ENCODE peak calls at places on chromosome 4, in ten cellular contexts. J, A, L, G, K, Z, U, E, V and T are unnamed samples.

GRCh38 chr4:48594185-48594584 is 104.1 kb downstream of the ZAR1 start:
- DNase-seq in J (peak; percentile 88), A (peak; percentile 47), L (no peak), G (no peak), K (no peak), Z (no peak), U (no peak), E (no peak), V (peak; percentile 15), T (no peak)

GRCh38 chr4:169342159-169342865 is 71.6 kb upstream of the SH3RF1 start:
- DNase-seq in J (no peak), A (no peak), L (no peak), G (no peak), K (no peak), Z (no peak), U (no peak), E (no peak), V (no peak), T (no peak)

GRCh38 chr4:151584101-151584500 is 175.1 kb downstream of the FHIP1A start:
- DNase-seq in J (no peak), A (no peak), L (no peak), G (no peak), K (no peak), Z (peak; percentile 63), U (no peak), E (no peak), V (no peak), T (no peak)

GRCh38 chr4:80311130-80311529 is 24.4 kb upstream of the CFAP299 start:
- DNase-seq in J (no peak), A (no peak), L (no peak), G (no peak), K (no peak), Z (no peak), U (no peak), E (no peak), V (no peak), T (no peak)

GRCh38 chr4:141347738-141348524 is 127.2 kb downstream of the ZNF330 start:
- DNase-seq in J (peak; percentile 70), A (no peak), L (no peak), G (no peak), K (no peak), Z (no peak), U (peak; percentile 45), E (peak; percentile 20), V (no peak), T (no peak)

GRCh38 chr4:138062929-138063328 is 179.2 kb downstream of the SLC7A11 start:
- DNase-seq in J (peak; percentile 65), A (no peak), L (no peak), G (no peak), K (no peak), Z (peak; percentile 15), U (peak; percentile 16), E (peak; percentile 67), V (no peak), T (peak; percentile 53)

GRCh38 chr4:24266951-24267577 is 317.3 kb downstream of the DHX15 start:
- DNase-seq in J (no peak), A (no peak), L (no peak), G (no peak), K (no peak), Z (no peak), U (no peak), E (peak; percentile 81), V (no peak), T (no peak)

GRCh38 chr4:48602222-48602621 is 112.2 kb downstream of the ZAR1 start:
- DNase-seq in J (no peak), A (no peak), L (no peak), G (no peak), K (no peak), Z (no peak), U (peak; percentile 48), E (peak; percentile 80), V (no peak), T (no peak)

GRCh38 chr4:128475597-128475996 is 188.0 kb upstream of the PGRMC2 start:
- DNase-seq in J (no peak), A (no peak), L (no peak), G (no peak), K (no peak), Z (no peak), U (no peak), E (no peak), V (no peak), T (no peak)

GRCh38 chr4:128471576-128471975 is 184.0 kb upstream of the PGRMC2 start:
- DNase-seq in J (no peak), A (no peak), L (no peak), G (no peak), K (no peak), Z (no peak), U (no peak), E (peak; percentile 30), V (no peak), T (no peak)

GRCh38 chr4:128465523-128465922 is 177.9 kb upstream of the PGRMC2 start:
- DNase-seq in J (no peak), A (no peak), L (no peak), G (no peak), K (no peak), Z (no peak), U (no peak), E (no peak), V (no peak), T (no peak)

GRCh38 chr4:128468485-128468989 is 180.9 kb upstream of the PGRMC2 start:
- DNase-seq in J (peak; percentile 90), A (no peak), L (no peak), G (peak; percentile 37), K (peak; percentile 57), Z (peak; percentile 33), U (peak; percentile 95), E (peak; percentile 98), V (no peak), T (no peak)

GRCh38 chr4:128470492-128471053 is 183.0 kb upstream of the PGRMC2 start:
- DNase-seq in J (no peak), A (no peak), L (no peak), G (no peak), K (no peak), Z (no peak), U (no peak), E (no peak), V (no peak), T (no peak)
- H3K9ac ChIP-seq in J (no peak overlapping the region), A (no peak overlapping the region), L (no peak overlapping the region), G (no peak overlapping the region), K (no peak overlapping the region), Z (no peak overlapping the region), U (no peak overlapping the region), E (no peak overlapping the region), V (no peak overlapping the region), T (no peak overlapping the region)

DNA sequence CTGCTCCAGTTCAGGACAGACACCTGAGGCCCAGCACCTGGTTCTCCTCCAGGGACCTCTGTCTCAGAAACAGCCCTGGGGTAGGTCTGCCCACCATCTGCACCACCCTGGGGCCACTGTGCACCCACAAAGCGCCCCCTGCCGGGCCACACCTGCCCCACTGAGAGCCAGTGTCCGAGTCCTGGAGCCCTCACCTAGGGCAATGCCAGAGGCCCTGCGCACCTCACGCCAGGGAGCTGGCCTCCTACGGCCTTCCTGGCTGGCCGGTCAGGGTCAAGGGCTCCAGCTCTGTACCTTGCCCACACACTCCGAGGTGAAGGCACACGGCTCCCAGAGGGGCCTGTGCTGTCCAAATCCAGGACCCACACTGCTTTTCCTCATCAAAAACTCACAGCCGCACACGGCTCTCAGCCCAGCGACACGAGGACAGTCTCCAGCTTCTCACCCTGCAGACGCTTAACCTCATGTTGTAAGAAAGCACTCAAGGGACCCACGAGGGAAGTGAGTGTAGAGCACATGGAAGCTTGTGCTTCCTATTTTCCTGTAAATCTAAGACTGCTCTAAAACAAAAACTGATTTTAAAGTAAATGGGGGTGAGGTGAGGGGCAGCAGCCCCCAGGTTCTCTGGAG is 5.4 kb downstream of the CTBP1 start:
- DNase-seq in J (no peak), A (no peak), L (no peak), G (peak; percentile 30), K (peak; percentile 65), Z (no peak), U (no peak), E (no peak), V (no peak), T (peak; percentile 27)
- H3K9ac ChIP-seq in J (no peak overlapping the region), A (no peak overlapping the region), L (no peak overlapping the region), G (no peak overlapping the region), K (no peak overlapping the region), Z (no peak overlapping the region), U (peak overlapping the region; percentile 9), E (no peak overlapping the region), V (no peak overlapping the region), T (no peak overlapping the region)

GRCh38 chr4:173208420-173208819 is 39.8 kb downstream of the GALNT7 start:
- DNase-seq in J (no peak), A (no peak), L (no peak), G (no peak), K (no peak), Z (no peak), U (no peak), E (no peak), V (no peak), T (no peak)

GRCh38 chr4:173211222-173211621 is 42.6 kb downstream of the GALNT7 start:
- DNase-seq in J (no peak), A (no peak), L (no peak), G (no peak), K (no peak), Z (no peak), U (no peak), E (no peak), V (no peak), T (no peak)

GRCh38 chr4:173200103-173200502 is 31.5 kb downstream of the GALNT7 start:
- DNase-seq in J (no peak), A (no peak), L (no peak), G (no peak), K (no peak), Z (no peak), U (no peak), E (no peak), V (no peak), T (no peak)

GRCh38 chr4:173202395-173202794 is 33.8 kb downstream of the GALNT7 start:
- DNase-seq in J (no peak), A (no peak), L (no peak), G (no peak), K (no peak), Z (no peak), U (no peak), E (no peak), V (no peak), T (no peak)

DNA sequence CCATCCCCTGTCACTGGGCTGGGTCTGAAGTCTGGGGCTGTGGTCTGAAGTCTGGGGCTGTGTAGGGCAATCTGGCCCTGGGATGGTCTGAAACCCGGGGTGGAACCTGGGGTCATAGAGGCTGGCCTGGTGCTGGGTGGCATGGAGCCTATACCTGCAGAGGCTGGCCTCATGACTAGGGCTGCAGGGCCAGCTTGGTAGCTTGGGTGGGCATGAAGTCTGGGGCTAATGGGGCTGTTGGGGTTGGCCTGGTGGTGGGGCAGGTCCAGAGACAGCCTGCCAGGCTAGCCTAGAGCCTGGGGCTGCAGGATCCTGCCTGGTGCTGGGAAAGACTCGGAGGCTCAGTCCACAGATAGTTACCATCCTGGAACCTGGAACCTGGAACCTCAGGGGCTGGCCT is 37.0 kb downstream of the GALNT7 start:
- DNase-seq in J (no peak), A (no peak), L (no peak), G (no peak), K (no peak), Z (no peak), U (no peak), E (no peak), V (no peak), T (no peak)
- H3K9ac ChIP-seq in J (no peak overlapping the region), A (no peak overlapping the region), L (no peak overlapping the region), G (no peak overlapping the region), K (no peak overlapping the region), Z (no peak overlapping the region), U (no peak overlapping the region), E (no peak overlapping the region), V (no peak overlapping the region), T (no peak overlapping the region)

DNA sequence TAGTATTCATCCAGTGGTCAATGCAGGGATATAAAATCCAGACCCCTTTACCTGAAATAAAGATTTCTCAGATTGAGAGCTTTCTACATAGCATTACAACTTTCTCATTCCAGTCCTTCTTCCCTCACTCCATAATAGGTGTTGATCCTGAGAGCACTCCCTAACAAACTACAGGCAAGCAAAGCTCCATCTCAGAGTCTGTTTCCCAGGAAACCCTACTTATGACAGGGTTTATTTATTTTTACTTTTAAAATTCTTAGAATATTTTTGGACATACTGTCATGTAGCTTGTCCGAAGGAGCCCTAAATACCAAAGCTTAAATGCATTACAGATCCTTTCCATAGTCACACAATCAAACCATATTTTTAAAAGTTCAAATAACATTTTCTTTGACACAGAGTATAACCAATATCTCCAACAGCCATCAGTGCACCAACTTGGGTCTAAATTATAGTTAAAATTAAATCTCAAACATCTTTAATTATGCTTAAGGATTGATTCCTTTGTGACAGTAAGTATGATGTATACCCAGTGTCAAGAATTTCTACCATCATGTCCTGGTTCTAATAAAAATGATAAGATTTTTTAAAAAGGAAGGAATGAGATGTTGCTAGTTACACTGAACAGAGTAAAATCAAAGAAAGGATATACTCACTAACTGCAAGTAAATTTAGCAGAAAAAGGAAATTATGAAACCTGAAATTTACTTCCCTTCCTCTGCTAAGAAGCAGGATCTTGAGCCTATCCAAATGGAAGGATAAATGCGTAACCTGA is 580.4 kb upstream of the ADGRL3 start:
- DNase-seq in J (no peak), A (no peak), L (no peak), G (no peak), K (no peak), Z (no peak), U (peak; percentile 65), E (no peak), V (no peak), T (no peak)
- H3K9ac ChIP-seq in J (no peak overlapping the region), A (no peak overlapping the region), L (no peak overlapping the region), G (peak overlapping the region; percentile 7), K (no peak overlapping the region), Z (no peak overlapping the region), U (no peak overlapping the region), E (no peak overlapping the region), V (no peak overlapping the region), T (no peak overlapping the region)